ENCODE peak calls at places on chromosomes 11 and 22, in seven cellular contexts. X is fibroblast of pulmonary artery, N is AG04450, G is fibroblast of lung, T is MM.1S, K is prostate gland, U is esophagus muscularis mucosa. H is an unnamed sample.
A peak's percentile ranks its signal among the peaks of the same experiment; 100 is the strongest.

GRCh38 chr22:45036154-45036553 is 26.3 kb upstream of the PHF21B start:
- DNase-seq in X (peak; percentile 11), N (no peak), G (peak; percentile 59), T (no peak), K (no peak), U (no peak), H (peak; percentile 9)

GRCh38 chr11:68313574-68314202 is 1.3 kb downstream of the LRP5 start:
- DNase-seq in X (no peak), N (no peak), G (peak; percentile 39), T (no peak), K (no peak), U (no peak), H (peak; percentile 30)

GRCh38 chr22:46581580-46582244 is 38.5 kb upstream of the GRAMD4 start:
- DNase-seq in X (no peak), N (no peak), G (no peak), T (no peak), K (no peak), U (no peak), H (no peak)

GRCh38 chr11:119363874-119364590 is 17.5 kb downstream of the USP2 start:
- DNase-seq in X (peak; percentile 32), N (no peak), G (peak; percentile 20), T (no peak), K (no peak), U (no peak), H (no peak)

GRCh38 chr11:44621784-44622183 is 56.3 kb downstream of the CD82 start:
- DNase-seq in X (no peak), N (no peak), G (no peak), T (no peak), K (no peak), U (peak; percentile 86), H (no peak)

GRCh38 chr11:78459738-78460137 is 42.1 kb upstream of the GAB2 start:
- DNase-seq in X (no peak), N (no peak), G (no peak), T (no peak), K (no peak), U (no peak), H (no peak)

GRCh38 chr11:102530558-102530957 is at the start of gene MMP7:
- DNase-seq in X (peak; percentile 49), N (peak; percentile 4), G (peak; percentile 46), T (no peak), K (no peak), U (no peak), H (peak; percentile 68)

GRCh38 chr22:45994516-45995404 is 17.8 kb upstream of the WNT7B start:
- DNase-seq in X (peak; percentile 67), N (no peak), G (no peak), T (peak; percentile 39), K (peak; percentile 65), U (no peak), H (peak; percentile 49)

GRCh38 chr22:31271485-31271884 is 20.8 kb downstream of the PIK3IP1 start:
- DNase-seq in X (no peak), N (no peak), G (peak; percentile 66), T (no peak), K (no peak), U (no peak), H (no peak)

GRCh38 chr22:49719046-49719445 is 108.6 kb downstream of the BRD1 start:
- DNase-seq in X (no peak), N (no peak), G (no peak), T (no peak), K (no peak), U (no peak), H (no peak)

GRCh38 chr11:116287866-116288265 is 484.9 kb downstream of the BUD13 start:
- DNase-seq in X (no peak), N (no peak), G (no peak), T (no peak), K (no peak), U (no peak), H (no peak)

GRCh38 chr11:113286509-113287497 is 27.6 kb upstream of the TTC12 start:
- DNase-seq in X (peak; percentile 19), N (no peak), G (peak; percentile 36), T (peak; percentile 11), K (no peak), U (no peak), H (no peak)

GRCh38 chr22:45585946-45586540 is 83.4 kb downstream of the FBLN1 start:
- DNase-seq in X (no peak), N (no peak), G (no peak), T (no peak), K (no peak), U (no peak), H (no peak)

GRCh38 chr22:30266445-30267381 is at the start of gene OSM:
- DNase-seq in X (no peak), N (no peak), G (no peak), T (no peak), K (no peak), U (no peak), H (no peak)

GRCh38 chr22:44546686-44547310 is 48.8 kb upstream of the RTL6 start:
- DNase-seq in X (no peak), N (no peak), G (no peak), T (no peak), K (no peak), U (no peak), H (no peak)

GRCh38 chr11:34266090-34266912 is 91.5 kb downstream of the ABTB2 start:
- DNase-seq in X (peak; percentile 97), N (peak; percentile 84), G (peak; percentile 99), T (no peak), K (no peak), U (no peak), H (peak; percentile 98)

GRCh38 chr11:76365038-76365679 is 15.8 kb downstream of the THAP12 start:
- DNase-seq in X (no peak), N (no peak), G (no peak), T (no peak), K (no peak), U (no peak), H (no peak)

GRCh38 chr22:45424241-45424731 is 10.8 kb downstream of the RIBC2 start:
- DNase-seq in X (no peak), N (no peak), G (no peak), T (no peak), K (no peak), U (no peak), H (no peak)

GRCh38 chr11:74138572-74138971 is 32.2 kb downstream of the C2CD3 start:
- DNase-seq in X (peak; percentile 93), N (peak; percentile 97), G (peak; percentile 99), T (no peak), K (peak; percentile 89), U (no peak), H (peak; percentile 98)

GRCh38 chr11:119567667-119568582 is 145.0 kb upstream of the THY1 start:
- DNase-seq in X (peak; percentile 79), N (peak; percentile 36), G (peak; percentile 80), T (no peak), K (no peak), U (no peak), H (peak; percentile 70)

GRCh38 chr11:70796601-70797000 is 398.3 kb downstream of the CTTN start:
- DNase-seq in X (no peak), N (no peak), G (no peak), T (no peak), K (no peak), U (no peak), H (no peak)

GRCh38 chr22:31611065-31611760 is 50.8 kb downstream of the PISD start:
- DNase-seq in X (peak; percentile 60), N (no peak), G (no peak), T (no peak), K (no peak), U (no peak), H (no peak)

GRCh38 chr11:126104420-126104819 is 41.8 kb upstream of the CDON start:
- DNase-seq in X (no peak), N (no peak), G (no peak), T (peak; percentile 45), K (no peak), U (no peak), H (no peak)

GRCh38 chr22:43850529-43850928 is 11.8 kb downstream of the SULT4A1 start:
- DNase-seq in X (no peak), N (no peak), G (no peak), T (no peak), K (no peak), U (no peak), H (no peak)

GRCh38 chr11:103888541-103888951 is 147.9 kb upstream of the DDI1 start:
- DNase-seq in X (no peak), N (no peak), G (peak; percentile 47), T (no peak), K (no peak), U (no peak), H (no peak)

GRCh38 chr22:37052386-37053309 is 1.1 kb downstream of the KCTD17 start:
- DNase-seq in X (no peak), N (no peak), G (no peak), T (no peak), K (no peak), U (no peak), H (no peak)

GRCh38 chr22:20428496-20429253 is 8.9 kb downstream of the SCARF2 start:
- DNase-seq in X (no peak), N (no peak), G (no peak), T (no peak), K (no peak), U (no peak), H (no peak)

GRCh38 chr22:20430101-20430640 is 7.5 kb downstream of the SCARF2 start:
- DNase-seq in X (no peak), N (no peak), G (no peak), T (no peak), K (no peak), U (no peak), H (no peak)

GRCh38 chr22:20430641-20431519 is 6.7 kb downstream of the SCARF2 start:
- DNase-seq in X (no peak), N (no peak), G (peak; percentile 56), T (no peak), K (peak; percentile 33), U (no peak), H (no peak)

GRCh38 chr22:20427945-20428417 is 9.6 kb downstream of the SCARF2 start:
- DNase-seq in X (no peak), N (no peak), G (no peak), T (no peak), K (no peak), U (no peak), H (no peak)

GRCh38 chr22:20429254-20430100 is 8.1 kb downstream of the SCARF2 start:
- DNase-seq in X (no peak), N (no peak), G (no peak), T (peak; percentile 74), K (no peak), U (no peak), H (no peak)
- H3K4me3 ChIP-seq in X (no peak overlapping the region), N (no peak overlapping the region), G (no peak overlapping the region), T (peak overlapping the region; percentile 57), K (no peak overlapping the region), U (peak overlapping the region; percentile 46), H (no peak overlapping the region)

GRCh38 chr11:65477271-65478029 is 21.4 kb upstream of the MALAT1 start:
- DNase-seq in X (peak; percentile 93), N (no peak), G (peak; percentile 93), T (peak; percentile 94), K (peak; percentile 97), U (peak; percentile 99), H (peak; percentile 96)
- TF ChIP-seq CTCF in X (no peak), N (no peak), G (no peak), T (no peak), K (no peak), U (no peak), H (no peak)

GRCh38 chr11:27367881-27368280 is 4.9 kb upstream of the CCDC34 start:
- DNase-seq in X (no peak), N (no peak), G (no peak), T (no peak), K (no peak), U (no peak), H (no peak)
- H3K4me3 ChIP-seq in X (no peak overlapping the region), N (no peak overlapping the region), G (no peak overlapping the region), T (no peak overlapping the region), K (no peak overlapping the region), U (no peak overlapping the region), H (no peak overlapping the region)

GRCh38 chr22:23606204-23607131 is 25.7 kb downstream of the DRICH1 start:
- DNase-seq in X (no peak), N (no peak), G (no peak), T (no peak), K (no peak), U (no peak), H (no peak)
- TF ChIP-seq CTCF in X (no peak), N (no peak), G (no peak), T (no peak), K (no peak), U (no peak), H (no peak)